ENCODE peak calls at places on chromosome 17, in four cellular contexts. One of them, this sample, is unnamed.

GRCh38 chr17:4956493-4957061 is 5.7 kb downstream of the ENO3 start:
- DNase-seq in pulmonary artery endothelial cell: no peak
- DNase-seq in stomach: peak; percentile 46
- DNase-seq in SK-N-SH: no peak
- DNase-seq in this sample: no peak

GRCh38 chr17:78432226-78432894 is 53.9 kb downstream of the PGS1 start:
- DNase-seq in pulmonary artery endothelial cell: no peak
- DNase-seq in stomach: no peak
- DNase-seq in SK-N-SH: no peak
- DNase-seq in this sample: no peak

GRCh38 chr17:42110301-42111264 is 1.9 kb downstream of the DHX58 start:
- DNase-seq in pulmonary artery endothelial cell: no peak
- DNase-seq in stomach: no peak
- DNase-seq in SK-N-SH: no peak
- DNase-seq in this sample: no peak

GRCh38 chr17:35540589-35541404 is 3.3 kb upstream of the SLFN12L start:
- DNase-seq in pulmonary artery endothelial cell: peak; percentile 70
- DNase-seq in stomach: peak; percentile 41
- DNase-seq in SK-N-SH: no peak
- DNase-seq in this sample: peak; percentile 65

GRCh38 chr17:35918665-35919064 is 11.9 kb downstream of the RDM1 start:
- DNase-seq in pulmonary artery endothelial cell: no peak
- DNase-seq in stomach: no peak
- DNase-seq in SK-N-SH: no peak
- DNase-seq in this sample: no peak

GRCh38 chr17:78947235-78948153 is 22.3 kb upstream of the TIMP2 start:
- DNase-seq in pulmonary artery endothelial cell: no peak
- DNase-seq in stomach: peak; percentile 76
- DNase-seq in SK-N-SH: peak; percentile 15
- DNase-seq in this sample: no peak

GRCh38 chr17:65477600-65477999 is 83.8 kb downstream of the AXIN2 start:
- DNase-seq in pulmonary artery endothelial cell: no peak
- DNase-seq in stomach: no peak
- DNase-seq in SK-N-SH: no peak
- DNase-seq in this sample: no peak

GRCh38 chr17:64006361-64007088 is 8.4 kb downstream of the PRR29 start:
- DNase-seq in pulmonary artery endothelial cell: peak; percentile 95
- DNase-seq in stomach: no peak
- DNase-seq in SK-N-SH: peak; percentile 80
- DNase-seq in this sample: no peak

GRCh38 chr17:59428896-59429460 is 97.5 kb downstream of the YPEL2 start:
- DNase-seq in pulmonary artery endothelial cell: no peak
- DNase-seq in stomach: no peak
- DNase-seq in SK-N-SH: no peak
- DNase-seq in this sample: no peak

GRCh38 chr17:28612936-28613872 is 781 bp downstream of the RSKR start:
- DNase-seq in pulmonary artery endothelial cell: no peak
- DNase-seq in stomach: peak; percentile 33
- DNase-seq in SK-N-SH: peak; percentile 70
- DNase-seq in this sample: peak; percentile 60

GRCh38 chr17:71111945-71112344 is 942.6 kb downstream of the KCNJ2 start:
- DNase-seq in pulmonary artery endothelial cell: no peak
- DNase-seq in stomach: no peak
- DNase-seq in SK-N-SH: peak; percentile 30
- DNase-seq in this sample: no peak

GRCh38 chr17:71969500-71969899 is 151.3 kb upstream of the SOX9 start:
- DNase-seq in pulmonary artery endothelial cell: no peak
- DNase-seq in stomach: no peak
- DNase-seq in SK-N-SH: no peak
- DNase-seq in this sample: peak; percentile 21

GRCh38 chr17:3817851-3818605 is 17.0 kb upstream of the ITGAE start:
- DNase-seq in pulmonary artery endothelial cell: no peak
- DNase-seq in stomach: no peak
- DNase-seq in SK-N-SH: no peak
- DNase-seq in this sample: no peak